ENCODE peak calls at places on chromosome 7, in four cellular contexts. One of them, this sample, is unnamed.

GRCh38 chr7:149071641-149072437 is 18.7 kb downstream of the ZNF786 start:
- DNase-seq in A673: no peak
- DNase-seq in B cell: no peak
- DNase-seq in A549: peak
- DNase-seq in this sample: no peak

GRCh38 chr7:37109016-37109415 is 339.6 kb downstream of the ELMO1 start:
- DNase-seq in A673: no peak
- DNase-seq in B cell: no peak
- DNase-seq in A549: no peak
- DNase-seq in this sample: peak

GRCh38 chr7:37964196-37964595 is 43.8 kb downstream of the EPDR1 start:
- DNase-seq in A673: no peak
- DNase-seq in B cell: no peak
- DNase-seq in A549: no peak
- DNase-seq in this sample: no peak

GRCh38 chr7:50595538-50596102 is 30.4 kb upstream of the DDC start:
- DNase-seq in A673: peak
- DNase-seq in B cell: no peak
- DNase-seq in A549: no peak
- DNase-seq in this sample: no peak

GRCh38 chr7:83001362-83002040 is 161.2 kb downstream of the PCLO start:
- DNase-seq in A673: no peak
- DNase-seq in B cell: no peak
- DNase-seq in A549: no peak
- DNase-seq in this sample: no peak

GRCh38 chr7:139109983-139110411 is 477 bp upstream of the ZC3HAV1 start:
- DNase-seq in A673: no peak
- DNase-seq in B cell: no peak
- DNase-seq in A549: no peak
- DNase-seq in this sample: no peak

GRCh38 chr7:105589221-105590077 is 8.2 kb upstream of the EFCAB10 start:
- DNase-seq in A673: peak
- DNase-seq in B cell: peak
- DNase-seq in A549: peak
- DNase-seq in this sample: peak

GRCh38 chr7:105439174-105439893 is 50.6 kb upstream of the SRPK2 start:
- DNase-seq in A673: peak
- DNase-seq in B cell: no peak
- DNase-seq in A549: peak
- DNase-seq in this sample: no peak

GRCh38 chr7:17033245-17033644 is 151.5 kb upstream of the AGR3 start:
- DNase-seq in A673: no peak
- DNase-seq in B cell: no peak
- DNase-seq in A549: no peak
- DNase-seq in this sample: no peak

GRCh38 chr7:147650991-147651390 is 939.6 kb upstream of the C7orf33 start:
- DNase-seq in A673: no peak
- DNase-seq in B cell: no peak
- DNase-seq in A549: no peak
- DNase-seq in this sample: no peak
- TF ChIP-seq CTCF in A673: no peak
- TF ChIP-seq CTCF in B cell: no peak
- TF ChIP-seq CTCF in A549: no peak
- TF ChIP-seq CTCF in this sample: no peak

GRCh38 chr7:15305002-15305600 is 256.7 kb downstream of the AGMO start:
- DNase-seq in A673: peak
- DNase-seq in B cell: no peak
- DNase-seq in A549: peak
- DNase-seq in this sample: no peak
- TF ChIP-seq CTCF in A673: peak
- TF ChIP-seq CTCF in B cell: no peak
- TF ChIP-seq CTCF in A549: peak
- TF ChIP-seq CTCF in this sample: peak

DNA sequence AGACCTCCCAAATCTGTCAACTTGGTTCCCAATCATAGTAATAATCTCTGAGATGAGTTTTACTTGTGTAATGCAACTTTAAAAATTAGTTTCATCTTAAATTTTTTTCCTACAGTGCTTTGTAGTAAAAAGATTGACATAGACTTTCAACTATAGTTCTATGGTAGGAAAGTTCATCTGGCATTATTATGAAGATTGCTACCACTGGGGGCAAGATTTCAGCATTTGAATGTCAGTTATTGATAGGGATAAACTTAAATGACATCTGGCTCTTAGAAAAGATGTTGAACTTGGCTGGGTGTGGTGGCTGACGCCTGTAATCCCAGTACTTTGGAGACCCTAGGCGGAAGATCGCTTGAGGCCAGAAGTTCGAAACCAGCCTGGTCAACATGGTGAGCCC is 1.4 kb upstream of the TRA2A start:
- DNase-seq in A673: no peak
- DNase-seq in B cell: no peak
- DNase-seq in A549: no peak
- DNase-seq in this sample: no peak
- TF ChIP-seq CTCF in A673: no peak
- TF ChIP-seq CTCF in B cell: peak
- TF ChIP-seq CTCF in A549: no peak
- TF ChIP-seq CTCF in this sample: no peak

GRCh38 chr7:10106609-10107008 is 867.1 kb upstream of the PHF14 start:
- DNase-seq in A673: no peak
- DNase-seq in B cell: no peak
- DNase-seq in A549: no peak
- DNase-seq in this sample: no peak

GRCh38 chr7:10100572-10100971 is 873.1 kb upstream of the PHF14 start:
- DNase-seq in A673: no peak
- DNase-seq in B cell: no peak
- DNase-seq in A549: no peak
- DNase-seq in this sample: no peak

GRCh38 chr7:10104292-10104691 is 869.4 kb upstream of the PHF14 start:
- DNase-seq in A673: no peak
- DNase-seq in B cell: no peak
- DNase-seq in A549: no peak
- DNase-seq in this sample: no peak
- TF ChIP-seq CTCF in A673: no peak
- TF ChIP-seq CTCF in B cell: no peak
- TF ChIP-seq CTCF in A549: no peak
- TF ChIP-seq CTCF in this sample: no peak

GRCh38 chr7:3673524-3673923 is 372.5 kb downstream of the SDK1 start:
- DNase-seq in A673: peak
- DNase-seq in B cell: no peak
- DNase-seq in A549: no peak
- DNase-seq in this sample: no peak
- TF ChIP-seq CTCF in A673: peak
- TF ChIP-seq CTCF in B cell: no peak
- TF ChIP-seq CTCF in A549: peak
- TF ChIP-seq CTCF in this sample: peak

DNA sequence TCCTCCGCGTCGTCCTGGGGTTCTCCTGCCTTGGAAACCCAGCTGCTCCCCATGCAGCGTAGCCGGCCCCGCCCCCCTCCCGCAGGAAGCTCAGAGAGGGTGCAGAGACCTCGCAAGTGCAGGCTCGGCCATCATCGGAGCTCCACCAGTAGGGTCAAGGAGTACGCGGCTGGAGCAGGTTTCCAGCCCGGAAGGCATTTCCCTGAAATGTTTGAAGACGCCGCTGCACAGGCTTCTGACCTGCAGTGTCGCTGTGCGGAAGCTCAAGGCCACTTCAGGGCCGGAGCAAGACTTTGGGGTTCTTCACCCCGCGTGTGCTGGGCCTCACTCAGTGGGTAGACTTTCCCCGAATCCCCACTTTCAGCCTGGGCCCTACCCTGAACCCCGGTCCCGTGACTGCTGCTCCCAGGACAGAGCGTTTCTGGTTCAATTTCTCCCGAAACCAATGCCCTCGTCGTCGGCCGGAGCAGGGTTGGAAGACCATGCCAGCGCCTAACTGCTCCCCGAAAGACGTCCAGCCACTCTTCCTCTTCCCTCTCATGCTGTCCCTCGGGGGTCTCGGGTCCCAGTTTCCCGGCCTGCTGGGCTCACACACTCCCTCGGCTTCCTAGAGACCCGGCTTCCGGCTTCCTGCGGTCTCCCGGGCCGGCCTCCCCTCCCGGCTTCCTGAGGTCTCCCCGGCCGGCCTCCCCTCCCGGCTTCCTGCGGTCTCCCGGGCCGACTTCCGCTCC is 52.1 kb downstream of the INSIG1 start:
- DNase-seq in A673: no peak
- DNase-seq in B cell: no peak
- DNase-seq in A549: no peak
- DNase-seq in this sample: no peak
- TF ChIP-seq CTCF in A673: no peak
- TF ChIP-seq CTCF in B cell: no peak
- TF ChIP-seq CTCF in A549: no peak
- TF ChIP-seq CTCF in this sample: no peak

GRCh38 chr7:20650782-20651181 is 35.3 kb downstream of the ABCB5 start:
- DNase-seq in A673: no peak
- DNase-seq in B cell: no peak
- DNase-seq in A549: no peak
- DNase-seq in this sample: no peak

GRCh38 chr7:20653636-20654035 is 38.2 kb downstream of the ABCB5 start:
- DNase-seq in A673: no peak
- DNase-seq in B cell: no peak
- DNase-seq in A549: no peak
- DNase-seq in this sample: no peak

GRCh38 chr7:20651960-20652544 is 36.6 kb downstream of the ABCB5 start:
- DNase-seq in A673: peak
- DNase-seq in B cell: no peak
- DNase-seq in A549: peak
- DNase-seq in this sample: no peak

GRCh38 chr7:20647051-20647450 is 31.6 kb downstream of the ABCB5 start:
- DNase-seq in A673: no peak
- DNase-seq in B cell: no peak
- DNase-seq in A549: no peak
- DNase-seq in this sample: no peak

DNA sequence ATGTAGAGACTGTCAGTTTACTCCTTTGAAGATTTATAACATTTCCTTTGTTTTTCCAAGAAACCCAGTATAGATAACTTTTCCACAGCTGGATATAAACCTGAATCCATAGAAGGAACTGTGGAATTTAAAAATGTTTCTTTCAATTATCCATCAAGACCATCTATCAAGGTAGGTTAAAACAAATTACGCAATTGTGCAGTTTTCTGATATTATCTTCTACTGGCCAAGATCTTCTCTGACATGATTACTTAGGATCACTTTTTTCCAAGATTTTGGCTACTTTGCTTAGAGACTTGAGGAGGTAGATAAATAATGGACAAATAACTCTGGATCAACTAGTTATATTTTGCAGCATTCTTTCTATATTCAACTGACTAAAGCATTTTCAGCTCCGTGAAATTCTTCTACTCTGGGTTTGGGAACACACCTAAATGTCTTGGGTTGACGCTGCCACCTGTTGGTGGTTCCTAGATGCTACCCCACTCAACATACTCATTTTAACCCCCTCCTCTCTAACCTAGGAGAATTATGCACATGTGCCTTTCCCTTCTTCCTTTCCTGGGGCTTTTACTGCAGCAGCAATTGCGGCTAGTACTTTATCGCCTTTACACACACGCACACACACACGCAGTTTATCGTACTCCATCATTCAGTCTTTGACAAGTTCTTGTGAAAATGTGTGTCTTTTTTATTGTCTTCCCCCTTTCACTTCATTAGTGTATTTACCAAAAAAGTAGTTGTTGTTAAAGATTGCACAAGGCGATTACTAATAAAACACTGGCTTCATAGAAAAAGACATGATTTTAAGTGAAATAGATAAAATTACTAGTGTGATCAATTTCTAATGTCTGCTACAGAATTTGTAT is 32.7 kb downstream of the ABCB5 start:
- DNase-seq in A673: peak
- DNase-seq in B cell: no peak
- DNase-seq in A549: peak
- DNase-seq in this sample: no peak
- TF ChIP-seq CTCF in A673: peak
- TF ChIP-seq CTCF in B cell: no peak
- TF ChIP-seq CTCF in A549: peak
- TF ChIP-seq CTCF in this sample: no peak

GRCh38 chr7:55288070-55288824 is 76.9 kb upstream of the LANCL2 start:
- DNase-seq in A673: no peak
- DNase-seq in B cell: no peak
- DNase-seq in A549: no peak
- DNase-seq in this sample: no peak
- TF ChIP-seq CTCF in A673: peak
- TF ChIP-seq CTCF in B cell: no peak
- TF ChIP-seq CTCF in A549: no peak
- TF ChIP-seq CTCF in this sample: no peak

GRCh38 chr7:27269455-27269854 is 26.9 kb downstream of the EVX1 start:
- DNase-seq in A673: no peak
- DNase-seq in B cell: no peak
- DNase-seq in A549: no peak
- DNase-seq in this sample: no peak
- TF ChIP-seq CTCF in A673: no peak
- TF ChIP-seq CTCF in B cell: no peak
- TF ChIP-seq CTCF in A549: no peak
- TF ChIP-seq CTCF in this sample: no peak